ENCODE peak calls at places on chromosomes 4 and X, in ten cellular contexts. S, G, R, V, H, O, T, P, A and J are unnamed samples.

GRCh38 chrX:48919360-48919821 is 567 bp upstream of the PIM2 start:
- DNase-seq in S (no peak), G (no peak), R (no peak), V (peak; percentile 23), H (no peak), O (peak; percentile 24), T (peak; percentile 53), P (no peak), A (no peak), J (peak; percentile 71)

GRCh38 chr4:76235915-76236314 is 15.6 kb upstream of the FAM47E start:
- DNase-seq in S (no peak), G (no peak), R (no peak), V (no peak), H (no peak), O (no peak), T (no peak), P (peak; percentile 84), A (no peak), J (no peak)

GRCh38 chrX:13659057-13659456 is 6.1 kb downstream of the TCEANC start:
- DNase-seq in S (no peak), G (no peak), R (peak; percentile 66), V (no peak), H (no peak), O (no peak), T (no peak), P (peak; percentile 90), A (no peak), J (no peak)

GRCh38 chr4:7595883-7596535 is 161.3 kb upstream of the PSAPL1 start:
- DNase-seq in S (no peak), G (no peak), R (no peak), V (no peak), H (no peak), O (no peak), T (no peak), P (no peak), A (peak; percentile 19), J (no peak)

GRCh38 chrX:98523026-98523425 is 1639.3 kb downstream of the RPA4 start:
- DNase-seq in S (no peak), G (no peak), R (no peak), V (no peak), H (no peak), O (no peak), T (no peak), P (no peak), A (no peak), J (no peak)

GRCh38 chr4:128649575-128650205 is 159.8 kb upstream of the JADE1 start:
- DNase-seq in S (no peak), G (no peak), R (peak; percentile 62), V (no peak), H (no peak), O (no peak), T (no peak), P (peak; percentile 45), A (no peak), J (no peak)

GRCh38 chrX:55919367-55920221 is 202.0 kb downstream of the RRAGB start:
- DNase-seq in S (no peak), G (no peak), R (no peak), V (no peak), H (no peak), O (no peak), T (peak; percentile 82), P (no peak), A (no peak), J (no peak)

GRCh38 chr4:70505152-70505748 is 13.1 kb upstream of the AMTN start:
- DNase-seq in S (no peak), G (peak; percentile 82), R (peak; percentile 45), V (peak; percentile 77), H (peak; percentile 47), O (no peak), T (peak; percentile 45), P (peak; percentile 42), A (peak; percentile 17), J (peak; percentile 59)

GRCh38 chr4:113607998-113608397 is 153.5 kb downstream of the CAMK2D start:
- DNase-seq in S (no peak), G (no peak), R (no peak), V (no peak), H (no peak), O (no peak), T (no peak), P (no peak), A (no peak), J (no peak)

GRCh38 chr4:1236103-1236641 is 12.8 kb downstream of the CTBP1 start:
- DNase-seq in S (peak; percentile 59), G (peak; percentile 55), R (no peak), V (no peak), H (no peak), O (peak; percentile 17), T (no peak), P (no peak), A (no peak), J (no peak)

GRCh38 chrX:40299502-40300118 is 201.9 kb upstream of the BCOR start:
- DNase-seq in S (no peak), G (no peak), R (no peak), V (no peak), H (no peak), O (no peak), T (no peak), P (no peak), A (no peak), J (peak; percentile 15)

GRCh38 chr4:151031831-151032605 is 16.9 kb upstream of the LRBA start:
- DNase-seq in S (no peak), G (peak; percentile 43), R (peak; percentile 38), V (no peak), H (no peak), O (no peak), T (no peak), P (peak; percentile 91), A (no peak), J (peak; percentile 34)

GRCh38 chr4:155653052-155653451 is 13.6 kb upstream of the GUCY1A1 start:
- DNase-seq in S (no peak), G (no peak), R (no peak), V (no peak), H (no peak), O (no peak), T (no peak), P (no peak), A (no peak), J (no peak)

DNA sequence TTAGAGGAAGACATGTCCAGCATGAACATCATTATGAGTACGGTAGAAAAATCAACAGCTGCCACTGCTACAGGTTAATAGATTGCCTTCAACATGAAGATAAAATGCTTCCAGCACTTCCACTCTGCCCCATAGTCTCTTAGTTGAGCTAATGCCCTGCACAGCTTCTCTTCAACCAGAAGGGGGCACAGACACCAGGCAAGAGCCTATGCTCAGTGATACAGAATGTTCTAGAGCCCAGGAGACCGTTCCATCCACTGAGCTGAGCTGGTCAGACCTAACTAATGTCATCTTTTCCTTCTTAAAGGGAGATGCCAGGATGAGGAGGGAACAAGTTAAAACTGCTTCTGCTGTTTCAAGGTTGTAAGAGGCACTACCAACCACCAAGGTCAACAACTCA is 42.2 kb downstream of the SMIM10L2A start:
- DNase-seq in S (no peak), G (no peak), R (peak; percentile 15), V (no peak), H (no peak), O (no peak), T (no peak), P (peak; percentile 7), A (no peak), J (no peak)
- TF ChIP-seq CTCF in S (no peak), G (no peak), R (peak; percentile 48), V (no peak), H (no peak), O (no peak), T (peak; percentile 21), P (peak; percentile 28), A (no peak), J (no peak)

DNA sequence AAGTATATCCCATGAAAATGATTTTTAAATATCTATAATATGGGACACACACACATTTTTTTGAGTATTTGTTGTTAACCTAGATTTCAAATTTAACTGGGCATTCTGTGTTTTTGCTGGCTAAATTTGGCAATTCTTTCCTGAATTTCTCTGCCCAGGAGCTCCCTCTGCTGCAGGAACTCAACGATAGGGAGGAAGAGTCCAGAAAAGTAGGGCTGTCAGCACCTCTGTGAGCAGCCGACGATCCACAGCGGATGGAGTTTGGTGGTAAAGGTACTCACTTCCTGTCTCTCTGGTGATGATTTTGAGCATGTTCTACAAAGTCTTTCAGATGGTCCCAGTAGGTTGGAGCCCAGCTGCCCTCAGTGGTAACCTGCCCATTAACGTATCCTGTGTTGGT is 23.1 kb upstream of the TMEM184C start:
- DNase-seq in S (no peak), G (no peak), R (no peak), V (no peak), H (no peak), O (no peak), T (no peak), P (no peak), A (no peak), J (no peak)
- TF ChIP-seq CTCF in S (no peak), G (no peak), R (peak; percentile 27), V (no peak), H (no peak), O (no peak), T (no peak), P (no peak), A (no peak), J (no peak)

GRCh38 chr4:20423420-20423819 is 171.7 kb downstream of the SLIT2 start:
- DNase-seq in S (no peak), G (no peak), R (no peak), V (no peak), H (no peak), O (no peak), T (no peak), P (no peak), A (no peak), J (no peak)
- TF ChIP-seq CTCF in S (no peak), G (no peak), R (no peak), V (no peak), H (no peak), O (no peak), T (no peak), P (no peak), A (peak; percentile 19), J (no peak)

GRCh38 chr4:37741564-37741963 is 55.4 kb upstream of the RELL1 start:
- DNase-seq in S (no peak), G (no peak), R (no peak), V (no peak), H (no peak), O (no peak), T (no peak), P (no peak), A (no peak), J (no peak)

GRCh38 chr4:37737456-37737855 is 51.3 kb upstream of the RELL1 start:
- DNase-seq in S (no peak), G (no peak), R (peak; percentile 47), V (no peak), H (no peak), O (no peak), T (no peak), P (peak; percentile 79), A (no peak), J (no peak)

GRCh38 chr4:37745946-37746345 is 59.8 kb upstream of the RELL1 start:
- DNase-seq in S (no peak), G (no peak), R (peak; percentile 48), V (no peak), H (no peak), O (no peak), T (no peak), P (no peak), A (no peak), J (no peak)

DNA sequence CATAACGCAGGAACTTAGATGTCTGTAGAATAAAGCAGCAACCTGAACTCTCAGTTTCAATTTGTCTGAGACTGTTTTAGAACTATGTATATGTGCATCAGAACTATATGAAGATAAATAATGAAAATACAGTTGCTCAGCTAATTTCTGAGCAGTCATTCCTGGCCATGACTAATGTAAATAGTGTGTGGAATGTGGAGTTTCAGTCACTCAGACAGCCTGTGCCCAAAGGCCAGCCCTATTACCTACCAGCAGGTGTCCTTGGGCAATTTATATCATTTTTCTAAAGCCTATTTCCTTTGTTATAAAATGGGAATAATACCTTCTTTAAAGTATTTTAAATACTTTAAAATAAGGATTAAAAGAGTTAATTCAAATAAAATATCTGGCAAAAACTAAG is 56.0 kb upstream of the RELL1 start:
- DNase-seq in S (no peak), G (no peak), R (no peak), V (no peak), H (no peak), O (no peak), T (no peak), P (peak; percentile 66), A (no peak), J (no peak)
- TF ChIP-seq CTCF in S (no peak), G (peak; percentile 15), R (no peak), V (no peak), H (no peak), O (no peak), T (no peak), P (peak; percentile 7), A (no peak), J (no peak)